ENCODE peak calls at places on chromosomes 2 and 18, in five cellular contexts. P, J, R, C and Y are unnamed samples.

GRCh38 chr2:53594586-53594918 is 173.1 kb upstream of the CHAC2 start:
- DNase-seq in P (no peak), J (no peak), R (no peak), C (no peak), Y (no peak)

GRCh38 chr2:19355416-19355821 is 3.0 kb downstream of the OSR1 start:
- DNase-seq in P (no peak), J (no peak), R (no peak), C (no peak), Y (no peak)

GRCh38 chr2:26683583-26683982 is 8.9 kb upstream of the KCNK3 start:
- DNase-seq in P (no peak), J (no peak), R (no peak), C (peak; percentile 12), Y (no peak)

GRCh38 chr18:9506046-9506792 is 30.9 kb downstream of the RALBP1 start:
- DNase-seq in P (no peak), J (peak; percentile 32), R (no peak), C (no peak), Y (no peak)

GRCh38 chr2:28387082-28387960 is 5.3 kb upstream of the FOSL2 start:
- DNase-seq in P (peak; percentile 64), J (peak; percentile 76), R (peak; percentile 55), C (no peak), Y (no peak)

GRCh38 chr2:167411367-167411766 is 523.1 kb downstream of the XIRP2 start:
- DNase-seq in P (no peak), J (no peak), R (no peak), C (no peak), Y (no peak)

GRCh38 chr2:207663870-207664545 is 38.8 kb upstream of the METTL21A start:
- DNase-seq in P (no peak), J (no peak), R (no peak), C (no peak), Y (no peak)

GRCh38 chr2:176675557-176676256 is 406.5 kb downstream of the MTX2 start:
- DNase-seq in P (no peak), J (no peak), R (no peak), C (no peak), Y (no peak)

GRCh38 chr2:48584551-48584950 is 33.1 kb upstream of the GTF2A1L start:
- DNase-seq in P (no peak), J (no peak), R (no peak), C (no peak), Y (no peak)

GRCh38 chr2:60282886-60283285 is 270.6 kb downstream of the BCL11A start:
- DNase-seq in P (no peak), J (no peak), R (no peak), C (no peak), Y (no peak)

GRCh38 chr18:46731316-46731715 is 25.5 kb downstream of the ST8SIA5 start:
- DNase-seq in P (no peak), J (no peak), R (no peak), C (no peak), Y (no peak)

GRCh38 chr2:27805180-27805579 is 33.7 kb downstream of the MRPL33 start:
- DNase-seq in P (no peak), J (no peak), R (no peak), C (no peak), Y (no peak)

GRCh38 chr2:8597094-8597493 is 84.8 kb upstream of the ID2 start:
- DNase-seq in P (no peak), J (no peak), R (no peak), C (no peak), Y (no peak)

GRCh38 chr2:168210216-168210897 is 37.0 kb downstream of the STK39 start:
- DNase-seq in P (no peak), J (no peak), R (no peak), C (no peak), Y (no peak)

GRCh38 chr18:35099911-35100310 is 58.7 kb downstream of the MAPRE2 start:
- DNase-seq in P (no peak), J (no peak), R (no peak), C (no peak), Y (no peak)

GRCh38 chr2:33395660-33396249 is 80.7 kb upstream of the RASGRP3 start:
- DNase-seq in P (peak; percentile 30), J (peak; percentile 81), R (peak; percentile 74), C (no peak), Y (no peak)

GRCh38 chr2:10329880-10330699 is 27.4 kb downstream of the HPCAL1 start:
- DNase-seq in P (peak; percentile 48), J (peak; percentile 30), R (peak; percentile 86), C (no peak), Y (peak; percentile 20)

GRCh38 chr18:9927392-9928063 is 13.7 kb downstream of the VAPA start:
- DNase-seq in P (no peak), J (no peak), R (no peak), C (no peak), Y (no peak)